ENCODE peak calls at places on chromosomes 2 and 18, in four cellular contexts. Y is uterus; C is activated CD8-positive, alpha-beta memory T cell treated with anti-CD3 and anti-CD28 coated beads for 24 hours; S is thoracic aorta. G is an unnamed sample.

GRCh38 chr2:231987088-231987788 is 25.7 kb downstream of the DIS3L2 start:
- DNase-seq in Y (no peak), C (no peak), S (no peak), G (peak)

GRCh38 chr18:23540867-23541266 is 37.6 kb downstream of the RMC1 start:
- DNase-seq in Y (no peak), C (no peak), S (no peak), G (no peak)

GRCh38 chr2:71796174-71796592 is 342.8 kb downstream of the DYSF start:
- DNase-seq in Y (no peak), C (no peak), S (no peak), G (no peak)

GRCh38 chr2:133262888-133263287 is 305.4 kb downstream of the NCKAP5 start:
- DNase-seq in Y (no peak), C (no peak), S (no peak), G (no peak)

GRCh38 chr2:220619525-220620267 is 952.4 kb downstream of the EPHA4 start:
- DNase-seq in Y (no peak), C (no peak), S (no peak), G (no peak)

GRCh38 chr2:240964221-240964853 is 34.1 kb upstream of the SNED1 start:
- DNase-seq in Y (peak), C (no peak), S (no peak), G (peak)

GRCh38 chr2:197628043-197628500 is 47.3 kb downstream of the RFTN2 start:
- DNase-seq in Y (no peak), C (no peak), S (no peak), G (no peak)

GRCh38 chr2:133200684-133201421 is 367.4 kb downstream of the NCKAP5 start:
- DNase-seq in Y (no peak), C (no peak), S (no peak), G (no peak)

GRCh38 chr2:150981826-150982225 is 279.8 kb downstream of the RBM43 start:
- DNase-seq in Y (no peak), C (no peak), S (no peak), G (no peak)

GRCh38 chr18:47990981-47991380 is 60.5 kb upstream of the SMAD2 start:
- DNase-seq in Y (no peak), C (no peak), S (no peak), G (no peak)

G was measured in ovary.